ENCODE peak calls at places on chromosomes 2 and 18, in eight cellular contexts. R, M, V, B, I, Y, F and U are unnamed samples.

GRCh38 chr2:223538920-223539440 is 63.2 kb downstream of the SCG2 start:
- DNase-seq in M (no peak), B (no peak), Y (no peak), V (no peak), R (no peak), F (peak), I (peak), U (no peak)

GRCh38 chr18:78713726-78714125 is 265.9 kb upstream of the SALL3 start:
- DNase-seq in V (no peak), Y (no peak), F (no peak), M (peak), I (no peak), B (no peak), R (no peak), U (no peak)

GRCh38 chr2:42095923-42096408 is 48.1 kb downstream of the PKDCC start:
- DNase-seq in M (no peak), V (peak), Y (peak), R (peak), B (peak), I (peak), F (peak), U (peak)

GRCh38 chr2:112794131-112794733 is 9.9 kb upstream of the IL1A start:
- DNase-seq in I (peak), F (no peak), M (no peak), V (peak), R (peak), Y (no peak), B (peak), U (peak)

GRCh38 chr2:228599297-228599696 is 417.8 kb upstream of the SPHKAP start:
- DNase-seq in R (no peak), V (no peak), F (no peak), M (no peak), B (no peak), Y (no peak), I (no peak), U (no peak)

GRCh38 chr2:164706522-164706921 is 85.2 kb upstream of the GRB14 start:
- DNase-seq in B (no peak), R (peak), Y (no peak), M (no peak), I (peak), V (no peak), F (no peak), U (no peak)

GRCh38 chr2:96184188-96184587 is 24.4 kb downstream of the STARD7 start:
- DNase-seq in I (no peak), B (no peak), Y (no peak), R (no peak), F (no peak), V (no peak), M (no peak), U (no peak)

GRCh38 chr2:201866643-201867310 is 60.4 kb downstream of the CDK15 start:
- DNase-seq in I (no peak), B (no peak), Y (no peak), M (no peak), V (no peak), F (no peak), R (no peak), U (no peak)

GRCh38 chr2:234919711-234920110 is 32.1 kb upstream of the SH3BP4 start:
- DNase-seq in V (no peak), B (no peak), M (no peak), R (no peak), F (no peak), I (peak), Y (no peak), U (no peak)

GRCh38 chr2:160628811-160629210 is 135.2 kb upstream of the RBMS1 start:
- DNase-seq in V (no peak), R (no peak), I (no peak), F (no peak), B (no peak), M (no peak), Y (no peak), U (no peak)

GRCh38 chr2:135337066-135337465 is 194.0 kb downstream of the ZRANB3 start:
- DNase-seq in M (no peak), Y (no peak), I (peak), V (no peak), B (no peak), F (no peak), R (peak), U (no peak)

GRCh38 chr2:128664499-128664971 is 345.9 kb upstream of the HS6ST1 start:
- DNase-seq in F (no peak), Y (no peak), M (no peak), R (no peak), B (no peak), V (no peak), I (no peak), U (no peak)

DNA sequence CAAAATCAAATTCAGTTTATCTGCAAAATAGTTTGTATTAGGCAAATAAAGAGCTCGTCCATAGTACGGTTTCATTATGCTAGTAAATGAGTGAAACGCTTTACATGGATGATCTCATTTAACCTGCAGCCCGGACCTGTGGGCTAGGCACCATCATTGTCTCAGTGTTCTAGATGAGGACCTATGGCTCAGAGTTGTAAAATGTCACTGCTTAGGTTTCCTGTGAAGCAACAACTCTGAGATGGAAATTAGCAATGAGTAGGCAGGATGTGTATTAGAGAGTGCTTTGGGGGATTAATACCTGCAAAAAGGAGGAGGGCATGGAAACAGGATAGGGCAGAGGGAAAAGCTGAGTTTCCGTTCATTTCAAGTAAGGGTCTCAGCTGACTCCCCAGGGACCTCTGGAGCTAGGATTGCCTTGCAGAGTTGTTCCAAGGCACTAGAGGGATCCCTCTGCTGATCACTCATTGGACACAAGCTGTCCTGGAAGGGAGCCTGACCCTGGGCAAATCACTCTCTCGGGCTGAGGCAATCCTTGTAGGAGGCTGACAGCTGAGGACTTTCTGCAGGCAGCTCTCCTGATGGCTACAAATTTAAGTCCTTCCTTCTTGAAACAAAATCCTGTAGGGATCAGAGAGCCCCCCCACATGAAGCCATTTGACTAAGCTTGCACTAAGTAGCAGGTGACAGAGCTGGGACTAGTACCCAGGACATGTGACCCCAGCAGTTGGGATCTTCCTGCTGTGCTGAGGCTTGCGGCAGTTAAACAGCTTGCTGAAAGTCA is 58.8 kb upstream of the SIX2 start:
- DNase-seq in Y (no peak), R (peak), M (no peak), V (no peak), B (no peak), I (no peak), F (peak), U (no peak)
- TF ChIP-seq CTCF in Y (no peak), R (peak), M (no peak), V (no peak), B (no peak), I (peak), F (peak), U (no peak)

GRCh38 chr2:85804583-85804982 is 50.8 kb downstream of the ATOH8 start:
- DNase-seq in F (no peak), B (no peak), R (no peak), M (no peak), V (no peak), I (no peak), Y (no peak), U (no peak)
- TF ChIP-seq CTCF in F (peak), B (peak), R (peak), M (peak), V (peak), I (peak), Y (peak), U (peak)

GRCh38 chr18:32896781-32897547 is 124.1 kb upstream of the KLHL14 start:
- DNase-seq in V (no peak), R (peak), B (no peak), M (no peak), Y (no peak), I (peak), F (no peak), U (no peak)
- TF ChIP-seq CTCF in V (no peak), R (no peak), B (no peak), M (no peak), Y (no peak), I (no peak), F (no peak), U (no peak)

DNA sequence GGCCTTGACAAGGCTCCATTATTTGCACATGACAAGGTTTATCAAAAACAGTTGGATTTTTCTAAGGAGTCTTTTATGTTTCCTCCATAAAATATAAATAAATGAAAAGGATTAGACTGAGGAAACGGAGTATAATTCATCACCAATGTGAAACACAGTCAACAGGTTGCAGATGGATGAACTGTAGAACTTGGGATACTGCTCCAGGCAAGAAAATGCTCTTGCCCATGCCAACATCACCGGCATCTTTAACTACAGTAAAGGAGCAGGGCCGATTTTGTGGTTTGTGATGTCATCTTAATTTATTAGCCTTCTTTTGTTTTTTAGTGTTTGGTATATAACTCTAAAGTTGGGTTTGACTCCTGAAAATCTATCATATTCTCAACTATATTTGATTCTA is 577.3 kb downstream of the EPHA4 start:
- DNase-seq in M (no peak), F (no peak), R (no peak), I (peak), B (no peak), Y (no peak), V (no peak), U (no peak)
- TF ChIP-seq CTCF in M (no peak), F (no peak), R (no peak), I (no peak), B (no peak), Y (no peak), V (no peak), U (no peak)

GRCh38 chr18:65938592-65939372 is 188.0 kb downstream of the CDH7 start:
- DNase-seq in F (peak), Y (peak), V (peak), B (no peak), I (peak), R (peak), M (no peak), U (no peak)
- TF ChIP-seq CTCF in F (peak), Y (peak), V (peak), B (peak), I (peak), R (peak), M (no peak), U (peak)

DNA sequence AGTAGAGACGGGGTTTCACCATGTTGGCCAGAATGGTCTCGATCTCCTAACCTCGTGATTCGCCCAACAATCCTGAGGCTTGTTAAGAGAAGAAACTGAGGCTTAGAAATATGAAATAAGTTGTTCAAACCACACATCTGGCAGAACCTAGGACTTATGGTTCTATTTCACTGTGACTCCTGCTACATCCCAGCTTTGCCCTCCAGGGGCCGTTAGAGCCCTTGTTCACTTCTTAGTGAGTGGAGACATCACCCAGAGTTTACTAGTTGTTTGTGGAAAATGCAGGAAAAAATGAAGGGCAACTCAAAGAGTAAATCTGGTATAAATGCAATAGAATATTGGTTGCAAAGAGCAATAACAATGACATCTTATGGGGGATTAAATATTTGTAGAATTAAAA is 43.9 kb downstream of the MARCHF4 start:
- DNase-seq in B (no peak), I (no peak), M (no peak), F (no peak), Y (no peak), R (peak), V (no peak), U (no peak)
- TF ChIP-seq CTCF in B (no peak), I (peak), M (no peak), F (peak), Y (peak), R (peak), V (peak), U (no peak)

GRCh38 chr2:23069156-23069555 is 315.8 kb upstream of the KLHL29 start:
- DNase-seq in M (no peak), Y (no peak), F (no peak), R (no peak), B (no peak), V (no peak), I (no peak), U (no peak)

GRCh38 chr2:23066701-23067100 is 318.3 kb upstream of the KLHL29 start:
- DNase-seq in I (no peak), R (no peak), V (no peak), B (no peak), Y (no peak), M (no peak), F (no peak), U (no peak)

GRCh38 chr2:23065210-23065609 is 319.8 kb upstream of the KLHL29 start:
- DNase-seq in I (no peak), B (no peak), M (no peak), R (no peak), V (no peak), Y (no peak), F (no peak), U (no peak)

GRCh38 chr2:23069935-23070334 is 315.0 kb upstream of the KLHL29 start:
- DNase-seq in R (no peak), B (no peak), F (no peak), V (no peak), M (no peak), I (no peak), Y (no peak), U (no peak)

GRCh38 chr2:23065936-23066335 is 319.0 kb upstream of the KLHL29 start:
- DNase-seq in M (no peak), V (no peak), F (no peak), I (no peak), B (no peak), R (no peak), Y (no peak), U (no peak)
- TF ChIP-seq CTCF in M (no peak), V (no peak), F (no peak), I (no peak), B (no peak), R (no peak), Y (no peak), U (no peak)

DNA sequence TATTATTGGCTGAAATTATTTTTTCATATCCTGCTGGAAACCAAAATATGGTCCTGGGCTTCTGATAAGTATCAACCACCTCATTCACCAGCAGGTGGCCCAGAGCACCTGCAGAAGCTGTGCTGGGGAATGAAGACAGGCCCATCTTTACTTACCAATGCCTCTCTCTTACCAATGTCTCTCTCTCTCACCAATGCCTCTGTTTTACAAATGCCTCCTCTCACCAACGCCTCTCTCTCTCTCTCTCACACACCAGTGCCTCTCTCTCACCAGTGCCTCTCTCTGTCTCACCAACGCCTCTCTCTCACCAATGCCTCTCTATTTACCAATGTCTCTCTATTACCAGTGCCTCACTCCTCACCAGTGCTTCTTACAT is 2.3 kb upstream of the MAL start:
- DNase-seq in I (no peak), M (no peak), B (no peak), F (peak), V (peak), Y (no peak), R (no peak), U (no peak)
- TF ChIP-seq CTCF in I (peak), M (no peak), B (no peak), F (peak), V (peak), Y (peak), R (no peak), U (no peak)

DNA sequence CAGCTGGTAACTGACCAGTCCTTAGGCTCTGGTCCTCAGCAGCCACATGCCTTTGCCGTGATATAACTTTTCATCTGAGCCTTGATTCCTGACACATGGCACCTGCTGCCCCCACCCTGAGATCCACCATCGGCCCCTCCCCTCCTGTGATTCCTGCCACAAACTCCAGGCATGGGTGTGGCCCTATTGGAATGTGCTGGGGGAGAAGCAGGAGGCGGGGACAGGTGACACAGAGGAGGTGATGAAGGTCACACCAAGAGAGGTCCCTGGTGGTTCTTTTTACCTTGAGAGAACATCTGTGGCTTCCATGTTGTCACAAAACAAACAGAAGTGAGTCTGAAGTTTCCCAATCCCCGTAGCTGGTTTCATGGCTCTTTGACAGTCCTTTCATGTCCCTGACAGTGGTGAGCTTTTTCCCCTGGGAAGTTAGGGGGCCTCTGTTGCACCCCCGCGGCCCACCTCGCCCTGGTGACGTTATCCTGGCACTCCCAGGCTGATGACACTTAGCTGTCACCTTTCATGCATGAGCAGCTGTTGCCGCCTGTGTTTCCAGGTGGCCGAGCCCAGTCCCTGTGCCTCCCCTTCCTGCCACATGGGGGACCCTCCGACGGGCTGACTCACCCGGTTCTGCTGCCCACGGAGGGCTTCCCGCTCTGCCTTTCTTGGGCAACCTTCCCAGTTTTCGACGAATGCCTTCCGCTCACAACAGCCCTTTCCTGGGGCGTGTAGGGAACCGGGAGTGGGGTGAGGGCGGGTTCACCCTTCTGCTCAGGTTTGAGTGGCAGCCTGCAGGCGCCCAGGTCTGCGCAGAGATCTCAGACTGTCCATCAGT is 66.3 kb upstream of the GLI2 start:
- DNase-seq in I (peak), B (peak), F (peak), Y (no peak), V (peak), R (peak), M (peak), U (no peak)
- TF ChIP-seq CTCF in I (peak), B (peak), F (peak), Y (peak), V (peak), R (peak), M (no peak), U (no peak)

DNA sequence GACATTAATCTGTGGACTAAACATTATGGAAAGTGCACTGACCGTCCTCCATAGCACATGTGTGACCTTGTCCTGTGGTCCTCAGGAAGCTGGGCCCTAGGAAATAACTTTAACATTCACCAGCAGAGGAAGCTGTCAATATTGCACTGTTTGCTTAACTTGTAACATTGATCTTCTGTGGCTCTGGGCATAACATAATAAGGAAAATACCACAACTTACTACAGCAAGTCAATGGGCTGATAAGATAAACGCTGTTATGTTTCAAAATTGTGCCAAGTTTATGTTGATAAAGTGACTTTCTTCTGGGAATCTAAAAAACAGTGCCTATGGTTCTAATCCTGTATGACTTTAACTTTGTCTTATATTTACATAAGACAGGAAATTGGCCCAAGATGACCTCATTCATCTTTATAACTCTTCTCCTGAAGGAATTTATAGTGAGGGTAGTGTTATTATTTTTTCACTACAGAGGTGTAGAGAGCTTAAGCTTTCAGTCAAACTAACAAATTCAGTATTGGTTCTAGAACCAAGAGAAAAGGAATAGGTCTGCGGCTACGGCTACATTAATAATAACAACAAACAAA is 113.7 kb upstream of the MAP4K3 start:
- DNase-seq in B (no peak), V (no peak), F (no peak), Y (no peak), R (peak), M (no peak), I (peak), U (no peak)
- TF ChIP-seq CTCF in B (no peak), V (no peak), F (no peak), Y (no peak), R (no peak), M (no peak), I (no peak), U (no peak)